ENCODE peak calls at places on chromosome 11, in six cellular contexts. N, U, F, M, I and T are unnamed samples.

GRCh38 chr11:14499178-14499559 is 442 bp downstream of the COPB1 start:
- DNase-seq in N (no peak), U (peak; percentile 12), F (no peak), M (peak; percentile 21), I (no peak), T (no peak)

GRCh38 chr11:3859373-3859881 is 4.0 kb downstream of the STIM1 start:
- DNase-seq in N (no peak), U (no peak), F (no peak), M (peak; percentile 56), I (no peak), T (no peak)

GRCh38 chr11:93498099-93499040 is 44.8 kb downstream of the SMCO4 start:
- DNase-seq in N (peak; percentile 23), U (no peak), F (no peak), M (no peak), I (no peak), T (no peak)

GRCh38 chr11:79538775-79539174 is 97.9 kb upstream of the TENM4 start:
- DNase-seq in N (no peak), U (no peak), F (no peak), M (no peak), I (no peak), T (no peak)

GRCh38 chr11:113400631-113401230 is 13.2 kb downstream of the ANKK1 start:
- DNase-seq in N (no peak), U (no peak), F (no peak), M (no peak), I (no peak), T (no peak)

GRCh38 chr11:94583213-94583884 is 16.2 kb downstream of the PIWIL4 start:
- DNase-seq in N (no peak), U (no peak), F (no peak), M (no peak), I (no peak), T (no peak)

GRCh38 chr11:75478690-75479597 is 45.9 kb upstream of the KLHL35 start:
- DNase-seq in N (no peak), U (no peak), F (no peak), M (no peak), I (no peak), T (no peak)

GRCh38 chr11:13168281-13168680 is 109.3 kb upstream of the BMAL1 start:
- DNase-seq in N (no peak), U (no peak), F (no peak), M (no peak), I (no peak), T (no peak)

GRCh38 chr11:69088676-69089146 is 40.0 kb downstream of the TPCN2 start:
- DNase-seq in N (peak; percentile 70), U (peak; percentile 75), F (peak; percentile 98), M (peak; percentile 92), I (peak; percentile 28), T (peak; percentile 93)

GRCh38 chr11:73187854-73188253 is 30.2 kb upstream of the P2RY2 start:
- DNase-seq in N (no peak), U (no peak), F (no peak), M (no peak), I (no peak), T (no peak)

GRCh38 chr11:65425105-65425970 is 2.7 kb downstream of the NEAT1 start:
- DNase-seq in N (no peak), U (no peak), F (no peak), M (no peak), I (no peak), T (no peak)
- TF ChIP-seq POLR2A in N (peak; percentile 29), U (peak; percentile 97), F (peak; percentile 96), M (peak; percentile 73), I (peak; percentile 83), T (peak; percentile 94)

GRCh38 chr11:19953342-19953741 is 206.9 kb downstream of the DBX1 start:
- DNase-seq in N (peak; percentile 79), U (peak; percentile 30), F (no peak), M (no peak), I (no peak), T (no peak)
- TF ChIP-seq POLR2AphosphoS5 in N (no peak), U (no peak), F (no peak), M (no peak), I (no peak), T (no peak)

DNA sequence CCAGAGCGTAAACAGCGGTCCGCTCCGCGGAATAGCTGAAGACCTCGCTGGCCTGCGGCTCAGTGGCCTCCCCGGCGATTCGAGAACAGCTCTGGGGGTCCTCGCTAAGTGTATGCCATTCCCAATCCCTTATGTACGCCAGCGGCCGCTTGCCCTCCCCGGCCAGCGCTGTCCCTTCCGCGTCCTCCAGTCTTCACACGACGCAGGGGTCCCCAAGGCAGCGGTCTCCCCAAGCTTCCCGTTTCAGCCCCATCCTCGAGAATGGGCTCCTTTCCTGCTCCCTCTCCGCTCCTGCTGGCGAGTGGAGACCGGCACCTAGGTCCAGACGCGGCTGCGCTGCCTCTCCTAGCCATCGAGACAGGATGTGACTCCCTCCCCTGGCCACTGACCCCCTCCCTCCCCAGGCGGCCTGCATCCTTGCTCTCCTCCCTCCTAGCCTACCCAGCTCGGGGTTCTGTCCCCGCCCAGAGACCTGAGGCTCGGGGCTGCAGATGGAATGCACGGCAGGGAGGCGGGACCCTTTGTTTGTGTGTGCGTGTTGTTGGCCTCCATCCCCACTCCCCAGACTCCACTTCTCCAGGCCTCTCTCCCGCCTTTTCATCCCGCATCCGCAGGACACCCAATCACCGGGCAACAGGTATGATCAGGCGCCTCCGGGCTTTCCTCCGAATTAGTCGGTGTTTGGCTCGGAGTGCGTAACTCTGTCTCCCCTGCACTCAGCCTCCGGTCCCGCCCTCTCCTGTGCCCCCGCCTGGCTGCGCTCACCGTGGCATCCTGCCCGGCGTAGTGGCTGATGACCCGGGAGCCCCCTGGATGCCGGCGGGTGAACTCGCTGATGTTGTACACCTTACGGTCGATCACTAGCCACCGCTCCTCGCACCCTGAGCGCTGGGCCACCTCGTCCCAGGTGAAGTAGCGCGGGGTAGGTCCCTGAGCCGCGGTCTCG is 740 bp downstream of the FADS1 start:
- DNase-seq in N (no peak), U (peak; percentile 64), F (peak; percentile 61), M (peak; percentile 70), I (no peak), T (peak; percentile 71)
- TF ChIP-seq TAF1 in N (peak; percentile 53), U (peak; percentile 72), F (no peak), M (peak; percentile 51), I (no peak), T (no peak)

DNA sequence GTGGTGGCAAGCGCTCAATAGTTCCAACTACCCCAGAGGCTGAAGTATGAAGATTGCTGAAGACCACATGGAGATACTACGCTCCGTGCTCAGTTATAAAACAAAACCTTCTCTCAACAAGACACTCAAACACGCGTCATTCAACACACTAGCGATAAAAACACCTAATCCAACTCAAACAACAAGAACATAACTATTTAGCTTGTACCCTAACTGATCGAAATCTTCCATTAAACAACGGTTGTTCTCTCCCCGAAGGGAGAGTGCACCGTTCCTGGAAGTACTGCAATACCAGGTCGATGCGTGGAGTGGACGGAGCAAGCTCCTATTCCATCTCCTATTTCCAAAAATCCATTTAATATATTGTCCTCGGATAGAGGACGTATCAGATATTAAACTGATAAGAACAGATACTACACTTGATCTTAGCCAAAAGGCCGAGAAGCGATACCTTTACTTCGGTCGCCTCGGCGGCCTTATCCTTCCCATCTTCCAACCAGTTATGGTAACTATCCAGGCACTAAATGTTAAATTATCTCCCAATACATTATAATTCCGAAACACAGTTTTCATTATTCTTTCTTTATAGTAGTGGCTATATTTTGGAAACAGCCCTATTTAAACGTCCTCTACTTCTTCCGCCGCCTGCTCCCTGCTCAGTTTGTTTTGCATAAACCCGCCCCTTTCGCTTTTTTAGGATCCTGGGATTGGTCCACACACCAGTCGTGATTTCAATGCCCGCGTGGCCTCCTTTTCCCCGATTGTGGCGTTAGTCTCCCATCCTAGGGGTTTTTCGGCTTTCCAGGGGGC is 2.2 kb upstream of the WDR74 start:
- DNase-seq in N (peak; percentile 88), U (peak; percentile 98), F (peak; percentile 71), M (peak; percentile 83), I (peak; percentile 100), T (peak; percentile 84)
- TF ChIP-seq POLR2A in N (peak; percentile 100), U (peak; percentile 100), F (peak; percentile 100), M (peak; percentile 100), I (peak; percentile 92), T (peak; percentile 100)

DNA sequence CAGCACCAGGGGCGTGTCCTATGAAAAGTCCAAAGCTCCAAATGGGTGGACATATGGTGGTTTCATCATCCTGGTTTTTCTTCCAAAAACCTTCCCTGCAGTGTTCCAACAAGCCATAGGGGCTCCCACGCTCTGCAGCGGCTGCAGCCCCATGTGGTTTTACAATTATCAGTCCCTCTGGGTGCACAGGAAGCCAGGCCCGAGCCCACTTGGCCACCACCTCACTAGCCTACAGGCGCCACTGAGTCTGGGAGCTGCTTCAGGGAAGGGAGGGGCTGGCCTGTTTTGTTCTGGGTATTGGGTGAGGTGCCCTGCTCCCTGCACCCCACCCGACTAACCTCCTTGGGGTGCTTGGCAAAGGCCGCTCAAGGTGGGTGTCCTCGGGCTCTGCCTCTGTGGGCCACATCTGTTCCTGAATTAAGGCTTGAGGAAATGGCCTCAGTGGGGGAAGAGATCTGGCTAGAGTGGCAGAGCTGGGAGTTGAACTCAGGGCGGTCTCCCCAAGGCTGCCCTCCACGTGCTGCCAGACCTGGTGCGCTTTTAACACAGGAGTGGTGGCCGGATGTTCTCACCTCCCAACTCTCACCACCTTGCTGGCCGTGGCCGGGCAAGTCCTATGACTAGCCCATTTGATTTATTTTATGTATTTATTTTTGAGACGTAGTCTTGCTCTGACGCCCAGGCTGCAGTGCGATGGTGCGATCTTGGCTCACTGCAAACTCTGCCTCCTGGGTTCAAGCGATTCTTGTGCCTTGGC is 5.3 kb upstream of the CDC42BPG start:
- DNase-seq in N (no peak), U (no peak), F (no peak), M (no peak), I (no peak), T (no peak)
- TF ChIP-seq POLR2AphosphoS5 in N (no peak), U (no peak), F (peak; percentile 55), M (no peak), I (peak; percentile 48), T (peak; percentile 52)

GRCh38 chr11:120925944-120926343 is 98.0 kb upstream of the TBCEL start:
- DNase-seq in N (no peak), U (no peak), F (peak; percentile 78), M (no peak), I (peak; percentile 91), T (peak; percentile 68)
- TF ChIP-seq TAF1 in N (no peak), U (no peak), F (no peak), M (no peak), I (no peak), T (no peak)